ENCODE peak calls at places on chromosomes 16 and 17, in nine cellular contexts. M, D, X, K, U, V, E, T and Z are unnamed samples.

GRCh38 chr16:83420206-83420760 is 387.5 kb upstream of the HSBP1 start:
- DNase-seq in M (no peak), D (peak; percentile 63), X (peak; percentile 52), K (no peak), U (no peak), V (no peak), E (no peak), T (no peak), Z (no peak)

GRCh38 chr17:1504866-1505265 is 11.5 kb downstream of the INPP5K start:
- DNase-seq in M (no peak), D (no peak), X (no peak), K (no peak), U (no peak), V (no peak), E (no peak), T (no peak), Z (no peak)

GRCh38 chr17:80892900-80893603 is 98.6 kb upstream of the CHMP6 start:
- DNase-seq in M (no peak), D (peak; percentile 82), X (peak; percentile 37), K (peak; percentile 13), U (no peak), V (no peak), E (peak; percentile 2), T (peak; percentile 83), Z (no peak)

GRCh38 chr16:58128181-58128631 is 975 bp downstream of the CFAP20 start:
- DNase-seq in M (no peak), D (no peak), X (peak; percentile 17), K (no peak), U (no peak), V (no peak), E (no peak), T (no peak), Z (no peak)

GRCh38 chr17:76569607-76570279 is 15.9 kb downstream of the ST6GALNAC2 start:
- DNase-seq in M (no peak), D (no peak), X (no peak), K (no peak), U (no peak), V (no peak), E (no peak), T (peak; percentile 83), Z (no peak)

GRCh38 chr17:45342306-45342705 is 25.5 kb upstream of the MAP3K14 start:
- DNase-seq in M (no peak), D (no peak), X (no peak), K (no peak), U (peak; percentile 4), V (peak; percentile 74), E (no peak), T (no peak), Z (no peak)

GRCh38 chr17:41024702-41025101 is 2.3 kb downstream of the KRTAP1-5 start:
- DNase-seq in M (no peak), D (peak; percentile 41), X (peak; percentile 63), K (no peak), U (no peak), V (no peak), E (no peak), T (no peak), Z (no peak)

GRCh38 chr16:57810197-57811024 is 8.1 kb upstream of the KIFC3 start:
- DNase-seq in M (no peak), D (peak; percentile 86), X (peak; percentile 84), K (no peak), U (peak; percentile 92), V (no peak), E (peak; percentile 71), T (peak; percentile 84), Z (peak; percentile 83)

GRCh38 chr17:65099941-65100315 is 37.2 kb upstream of the RGS9 start:
- DNase-seq in M (peak; percentile 50), D (peak; percentile 83), X (peak; percentile 54), K (no peak), U (peak; percentile 61), V (no peak), E (peak; percentile 59), T (peak; percentile 74), Z (peak; percentile 59)

GRCh38 chr16:27720731-27721547 is 171.0 kb downstream of the KATNIP start:
- DNase-seq in M (no peak), D (no peak), X (no peak), K (no peak), U (no peak), V (no peak), E (no peak), T (no peak), Z (no peak)

GRCh38 chr17:410674-411401 is 58.2 kb upstream of the RPH3AL start:
- DNase-seq in M (no peak), D (peak; percentile 47), X (peak; percentile 36), K (no peak), U (peak; percentile 30), V (no peak), E (no peak), T (no peak), Z (no peak)

GRCh38 chr16:75296606-75297005 is 45.2 kb upstream of the BCAR1 start:
- DNase-seq in M (no peak), D (peak; percentile 66), X (peak; percentile 53), K (no peak), U (no peak), V (no peak), E (no peak), T (no peak), Z (no peak)

GRCh38 chr17:82228842-82229685 is at the start of gene SLC16A3:
- DNase-seq in M (no peak), D (peak; percentile 84), X (peak; percentile 80), K (no peak), U (peak; percentile 78), V (no peak), E (no peak), T (peak; percentile 82), Z (peak; percentile 89)